ENCODE peak calls at places on chromosomes 3 and 15, in four cellular contexts. U is HepG2, X is GM12891, N is K562. I is an unnamed sample.

GRCh38 chr3:181782306-181782924 is 70.7 kb downstream of the SOX2 start:
- DNase-seq in X (no peak), U (no peak), N (no peak), I (no peak)

GRCh38 chr15:35719964-35720507 is 174.1 kb upstream of the DPH6 start:
- DNase-seq in U (no peak), X (no peak), N (no peak), I (no peak)

GRCh38 chr3:112782481-112782880 is 64.2 kb downstream of the CD200R1L start:
- DNase-seq in U (no peak), X (no peak), N (no peak), I (no peak)

GRCh38 chr15:80599359-80599758 is 95.8 kb upstream of the ABHD17C start:
- DNase-seq in N (no peak), X (no peak), U (no peak), I (no peak)

GRCh38 chr15:62264196-62264595 is 99.1 kb upstream of the C2CD4B start:
- DNase-seq in N (no peak), X (no peak), U (no peak), I (no peak)

GRCh38 chr3:66398228-66399025 is 102.4 kb downstream of the LRIG1 start:
- DNase-seq in N (no peak), X (no peak), U (no peak), I (no peak)

GRCh38 chr15:64354683-64355558 is 1.1 kb downstream of the CSNK1G1 start:
- DNase-seq in N (peak), X (no peak), U (no peak), I (no peak)

GRCh38 chr3:71930056-71930991 is 145.4 kb upstream of the PROK2 start:
- DNase-seq in U (peak), X (peak), N (peak), I (peak)

GRCh38 chr15:57302640-57303257 is 73.6 kb upstream of the CGNL1 start:
- DNase-seq in N (no peak), U (peak), X (no peak), I (no peak)

GRCh38 chr15:82093325-82093724 is 47.5 kb upstream of the MEX3B start:
- DNase-seq in U (no peak), N (no peak), X (no peak), I (no peak)

GRCh38 chr15:65580287-65580686 is 30.6 kb downstream of the INTS14 start:
- DNase-seq in N (no peak), U (peak), X (no peak), I (no peak)

GRCh38 chr3:132396255-132396654 is 21.0 kb upstream of the DNAJC13 start:
- DNase-seq in N (no peak), U (no peak), X (no peak), I (no peak)

GRCh38 chr15:67899596-67900283 is 59.9 kb upstream of the RNU6-1 start:
- DNase-seq in N (no peak), U (no peak), X (no peak), I (no peak)

GRCh38 chr3:65030847-65031463 is 343.2 kb upstream of the ADAMTS9 start:
- DNase-seq in N (peak), X (no peak), U (no peak), I (no peak)

GRCh38 chr3:157533298-157533870 is 30.2 kb upstream of the VEPH1 start:
- DNase-seq in X (no peak), N (peak), U (no peak), I (no peak)

GRCh38 chr15:47500823-47501222 is 216.5 kb upstream of the SEMA6D start:
- DNase-seq in N (no peak), X (no peak), U (no peak), I (no peak)

GRCh38 chr3:29585368-29585767 is 304.5 kb downstream of the RBMS3 start:
- DNase-seq in U (no peak), X (no peak), N (no peak), I (no peak)

GRCh38 chr3:128153156-128154011 is at the start of gene EEFSEC:
- DNase-seq in X (peak), N (peak), U (peak), I (peak)

GRCh38 chr15:64166104-64166890 is 3.5 kb upstream of the PPIB start:
- DNase-seq in N (no peak), U (no peak), X (no peak), I (no peak)

GRCh38 chr3:46812237-46812791 is 50.9 kb downstream of the MYL3 start:
- DNase-seq in N (peak), X (no peak), U (no peak), I (peak)

GRCh38 chr15:82810863-82811421 is 1.5 kb downstream of the WHAMM start:
- DNase-seq in N (peak), X (no peak), U (no peak), I (no peak)

GRCh38 chr3:195732951-195733350 is 12.2 kb downstream of the MUC20 start:
- DNase-seq in N (no peak), X (no peak), U (no peak), I (no peak)

GRCh38 chr3:135192929-135193328 is 397.9 kb downstream of the EPHB1 start:
- DNase-seq in X (no peak), U (no peak), N (no peak), I (no peak)

GRCh38 chr3:116059421-116060096 is 385.7 kb downstream of the LSAMP start:
- DNase-seq in X (no peak), N (peak), U (peak), I (no peak)

GRCh38 chr3:194664857-194665256 is 7.1 kb downstream of the LSG1 start:
- DNase-seq in N (no peak), X (no peak), U (no peak), I (no peak)

GRCh38 chr3:106068795-106069194 is 200.0 kb upstream of the CBLB start:
- DNase-seq in U (no peak), X (no peak), N (no peak), I (no peak)

GRCh38 chr3:60641354-60641753 is 609.9 kb downstream of the FHIT start:
- DNase-seq in U (no peak), N (no peak), X (no peak), I (no peak)

GRCh38 chr3:45906681-45907220 is 20.4 kb downstream of the CCR9 start:
- DNase-seq in X (no peak), N (peak), U (peak), I (no peak)

GRCh38 chr3:24042174-24042878 is 97.2 kb downstream of the NR1D2 start:
- DNase-seq in X (no peak), U (no peak), N (no peak), I (no peak)

GRCh38 chr3:146065573-146066006 is 95.4 kb downstream of the PLOD2 start:
- DNase-seq in X (no peak), N (peak), U (peak), I (no peak)

GRCh38 chr3:60594025-60594424 is 657.2 kb downstream of the FHIT start:
- DNase-seq in U (no peak), X (no peak), N (no peak), I (no peak)

GRCh38 chr3:195334967-195335366 is 64.0 kb upstream of the XXYLT1 start:
- DNase-seq in U (no peak), X (no peak), N (no peak), I (no peak)

GRCh38 chr15:84917452-84917851 is 33.0 kb downstream of the SLC28A1 start:
- DNase-seq in U (no peak), X (no peak), N (no peak), I (no peak)

GRCh38 chr3:66532613-66533012 is 31.8 kb upstream of the LRIG1 start:
- DNase-seq in U (no peak), N (no peak), X (no peak), I (no peak)

GRCh38 chr3:78086150-78086549 is 1046.3 kb downstream of the ROBO2 start:
- DNase-seq in N (no peak), U (no peak), X (no peak), I (no peak)

GRCh38 chr15:77025066-77025435 is 30.1 kb downstream of the PSTPIP1 start:
- DNase-seq in N (no peak), U (no peak), X (peak), I (peak)

GRCh38 chr3:37072892-37073291 is 79.6 kb downstream of the MLH1 start:
- DNase-seq in N (peak), X (no peak), U (no peak), I (no peak)

GRCh38 chr15:52115598-52116427 is 3.2 kb upstream of the BCL2L10 start:
- DNase-seq in N (peak), U (peak), X (no peak), I (no peak)

GRCh38 chr15:52114656-52115055 is 2.1 kb upstream of the BCL2L10 start:
- DNase-seq in X (no peak), U (no peak), N (no peak), I (no peak)

GRCh38 chr15:52120488-52120887 is 7.9 kb upstream of the BCL2L10 start:
- DNase-seq in N (no peak), X (no peak), U (no peak), I (no peak)

GRCh38 chr15:52118969-52119749 is 6.6 kb upstream of the BCL2L10 start:
- DNase-seq in X (no peak), U (no peak), N (peak), I (no peak)

GRCh38 chr15:52117549-52117948 is 5.0 kb upstream of the BCL2L10 start:
- DNase-seq in X (no peak), U (no peak), N (no peak), I (no peak)
- TF ChIP-seq POLR2AphosphoS5 in X (no peak), U (no peak), N (no peak), I (no peak)

DNA sequence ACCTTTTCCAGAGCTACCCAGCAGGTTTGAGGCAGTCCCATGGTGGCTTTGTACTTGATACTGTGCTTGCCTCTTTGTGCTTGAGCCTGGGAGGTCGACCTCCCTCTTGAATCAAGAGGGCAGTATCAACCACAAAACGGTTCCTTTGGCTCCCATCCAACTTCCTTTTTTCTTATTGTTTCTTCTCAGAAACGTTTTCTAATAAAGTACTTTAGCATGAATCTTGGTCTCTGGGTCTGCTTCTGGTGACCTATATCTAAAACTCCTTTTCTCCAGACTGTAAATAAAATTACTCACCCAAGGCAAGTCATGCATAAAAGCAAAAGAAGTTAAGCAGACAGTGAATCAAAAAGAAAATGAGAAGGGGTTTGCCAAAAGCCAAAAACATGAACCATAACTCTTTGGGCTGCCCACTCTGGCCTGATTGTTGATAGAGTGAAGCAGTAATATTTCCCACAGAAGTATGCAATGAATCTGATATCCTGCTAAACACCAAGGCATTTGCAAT is 112.2 kb upstream of the SLC4A7 start:
- DNase-seq in U (no peak), N (no peak), X (no peak), I (no peak)
- TF ChIP-seq TAF1 in U (no peak), N (no peak), X (no peak), I (no peak)

DNA sequence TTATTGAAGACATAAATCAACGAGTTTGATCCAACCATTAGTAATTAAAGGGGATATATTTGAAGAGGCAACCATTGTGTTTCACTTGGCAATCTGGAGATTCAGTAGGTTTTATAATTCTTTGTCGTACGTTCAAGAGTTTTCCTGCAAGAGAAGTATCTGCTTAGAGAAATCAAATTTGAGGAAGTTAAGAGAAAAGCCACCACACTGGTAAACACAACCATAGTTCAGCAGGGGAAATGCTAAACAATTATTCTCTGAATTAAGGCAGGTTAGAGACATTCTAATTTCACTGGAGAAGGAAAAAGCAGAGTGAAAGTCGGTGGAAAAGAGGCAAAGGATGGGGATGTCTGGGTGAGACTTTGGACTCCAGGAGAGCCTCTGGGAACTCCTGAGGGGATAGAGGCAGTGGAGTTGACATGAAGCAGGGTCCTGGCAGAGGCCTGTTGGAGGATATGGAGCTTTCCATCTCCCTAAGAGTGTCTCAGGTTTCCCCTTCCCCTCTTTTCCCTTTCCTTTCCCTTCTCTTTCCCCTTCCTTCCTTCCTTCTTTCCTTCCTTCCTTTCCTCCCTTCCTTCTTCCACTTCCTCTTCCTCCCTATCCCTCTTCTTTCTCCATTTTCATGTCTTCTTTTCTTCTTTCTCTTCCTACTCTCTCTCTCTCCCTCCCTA is 26.5 kb downstream of the SPINK8 start:
- DNase-seq in N (no peak), X (no peak), U (no peak), I (no peak)
- TF ChIP-seq POLR2A in N (no peak), X (no peak), U (no peak), I (no peak)

GRCh38 chr3:52495096-52495495 is at the start of gene STAB1:
- DNase-seq in N (no peak), U (no peak), X (no peak), I (no peak)

GRCh38 chr3:52493232-52494017 is 1.7 kb upstream of the STAB1 start:
- DNase-seq in U (no peak), N (no peak), X (no peak), I (no peak)

GRCh38 chr3:52495777-52496602 is 852 bp downstream of the STAB1 start:
- DNase-seq in N (no peak), X (no peak), U (peak), I (no peak)

GRCh38 chr3:52492059-52492458 is 3.1 kb upstream of the STAB1 start:
- DNase-seq in X (no peak), N (no peak), U (no peak), I (no peak)

GRCh38 chr3:52494446-52494845 is 692 bp upstream of the STAB1 start:
- DNase-seq in X (no peak), N (no peak), U (no peak), I (no peak)
- TF ChIP-seq POLR2AphosphoS5 in X (no peak), N (no peak), U (no peak), I (no peak)

GRCh38 chr3:187568171-187568570 is 102.0 kb downstream of the SST start:
- DNase-seq in U (no peak), N (no peak), X (no peak), I (no peak)

GRCh38 chr3:187567741-187568140 is 102.5 kb downstream of the SST start:
- DNase-seq in U (peak), N (no peak), X (no peak), I (no peak)

GRCh38 chr3:187571701-187572100 is 98.5 kb downstream of the SST start:
- DNase-seq in X (no peak), N (no peak), U (no peak), I (no peak)

GRCh38 chr3:187565701-187566100 is 104.5 kb downstream of the SST start:
- DNase-seq in X (no peak), U (no peak), N (no peak), I (no peak)

DNA sequence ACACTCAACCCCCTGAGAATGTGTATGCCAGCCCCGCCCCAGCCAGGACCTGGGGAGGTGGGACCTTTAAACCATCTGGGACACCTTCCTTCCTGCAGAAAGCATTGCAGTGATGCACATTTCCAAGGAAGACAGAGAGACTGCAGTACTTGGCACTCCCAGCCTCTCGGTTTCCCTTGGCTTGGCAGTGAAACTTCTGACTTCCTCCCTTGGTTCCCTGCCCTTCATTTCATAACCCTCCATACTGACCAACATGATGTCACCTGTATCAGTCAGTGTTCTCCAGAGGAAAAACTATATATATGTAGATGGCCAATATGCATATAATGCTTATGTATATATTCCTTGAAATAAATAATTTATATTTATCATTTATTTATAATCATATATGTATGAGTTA is 103.2 kb downstream of the SST start:
- DNase-seq in X (no peak), U (no peak), N (no peak), I (no peak)
- TF ChIP-seq TAF1 in X (no peak), U (no peak), N (no peak), I (no peak)

DNA sequence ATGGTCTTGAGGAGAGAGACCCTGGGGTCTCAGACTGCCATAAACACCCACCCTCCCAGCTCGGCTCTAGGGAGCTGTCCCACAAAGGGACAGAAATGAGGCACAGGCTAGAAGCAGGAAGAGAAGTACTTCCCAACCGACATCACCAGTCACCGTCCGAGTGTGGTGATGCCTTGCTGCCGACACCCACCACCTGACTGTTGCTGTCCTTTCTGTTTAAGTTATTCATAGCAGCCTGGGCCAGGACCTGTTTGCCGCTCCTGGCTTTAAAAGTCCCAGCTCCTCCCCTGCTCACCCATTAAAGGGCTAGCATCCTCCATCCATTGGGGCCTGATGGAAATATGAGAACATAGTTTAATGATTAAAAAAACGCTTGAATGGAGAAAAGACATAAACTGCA is 13.2 kb upstream of the SPG11 start:
- DNase-seq in X (no peak), U (no peak), N (no peak), I (no peak)
- TF ChIP-seq POLR2A in X (no peak), U (no peak), N (no peak), I (no peak)

GRCh38 chr3:186665484-186666188 is at the start of gene HRG:
- DNase-seq in N (no peak), X (no peak), U (peak), I (no peak)

GRCh38 chr3:186668426-186668825 is 2.6 kb downstream of the HRG start:
- DNase-seq in X (no peak), U (no peak), N (no peak), I (no peak)

GRCh38 chr3:186663351-186664118 is 2.3 kb upstream of the HRG start:
- DNase-seq in U (no peak), X (no peak), N (no peak), I (no peak)

GRCh38 chr3:186664506-186664905 is 1.3 kb upstream of the HRG start:
- DNase-seq in N (no peak), U (no peak), X (no peak), I (no peak)

GRCh38 chr3:186664119-186664495 is 1.7 kb upstream of the HRG start:
- DNase-seq in U (no peak), X (no peak), N (no peak), I (no peak)
- TF ChIP-seq POLR2AphosphoS5 in U (no peak), X (no peak), N (no peak), I (no peak)

DNA sequence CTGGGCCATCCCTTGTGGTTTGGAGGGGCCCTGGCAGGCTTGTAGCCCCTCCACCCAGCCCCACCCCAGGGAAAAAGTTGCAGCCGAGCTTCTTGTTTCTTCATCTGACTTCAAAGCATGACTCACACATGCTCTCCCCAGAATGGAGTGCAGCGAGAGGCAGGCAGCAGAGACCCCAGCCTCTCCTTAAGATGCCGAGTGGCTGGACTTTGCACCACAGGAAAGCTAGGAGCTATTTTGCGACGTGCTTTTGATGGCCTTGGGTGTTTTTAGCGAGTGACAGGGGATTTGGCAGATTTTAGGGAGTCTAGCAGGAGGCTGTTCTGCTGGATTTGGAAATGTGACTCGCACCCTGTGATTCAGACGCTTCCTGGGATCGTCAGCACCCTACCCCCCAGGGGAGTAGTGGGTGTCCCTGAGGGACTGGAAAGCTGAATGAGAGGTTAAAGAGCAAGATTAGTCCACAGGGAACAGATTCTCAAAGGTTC is 14.2 kb downstream of the BAHD1 start:
- DNase-seq in X (no peak), N (peak), U (no peak), I (no peak)
- TF ChIP-seq TAF1 in X (no peak), N (no peak), U (no peak), I (no peak)

I was measured in GM12892.